ENCODE peak calls at places on chromosomes 4 and X, in ten cellular contexts. One of them, this sample, is unnamed.

GRCh38 chrX:14832591-14832990 is 40.3 kb downstream of the FANCB start:
- DNase-seq in lower lobe of right lung: no peak
- DNase-seq in iPS DF 19.7: no peak
- DNase-seq in Karpas-422: no peak
- DNase-seq in AG08395: peak; percentile 3
- DNase-seq in stimulated activated CD4-positive, alpha-beta T cell treated with anti-CD3 and anti-CD28 coated beads, Interleukin-2, amount 100 ng/mL, for 4 hours: no peak
- DNase-seq in esophagus squamous epithelium: no peak
- DNase-seq in T-helper 17 cell: no peak
- DNase-seq in stromal cell of bone marrow: peak; percentile 7
- DNase-seq in endothelial cell: no peak
- DNase-seq in this sample: no peak

GRCh38 chr4:52869196-52869595 is 7.1 kb downstream of the RASL11B start:
- DNase-seq in lower lobe of right lung: no peak
- DNase-seq in iPS DF 19.7: no peak
- DNase-seq in Karpas-422: no peak
- DNase-seq in AG08395: peak; percentile 70
- DNase-seq in stimulated activated CD4-positive, alpha-beta T cell treated with anti-CD3 and anti-CD28 coated beads, Interleukin-2, amount 100 ng/mL, for 4 hours: no peak
- DNase-seq in esophagus squamous epithelium: no peak
- DNase-seq in T-helper 17 cell: no peak
- DNase-seq in stromal cell of bone marrow: no peak
- DNase-seq in endothelial cell: no peak
- DNase-seq in this sample: no peak

GRCh38 chr4:40555176-40555900 is 74.3 kb downstream of the RBM47 start:
- DNase-seq in lower lobe of right lung: no peak
- DNase-seq in iPS DF 19.7: no peak
- DNase-seq in Karpas-422: no peak
- DNase-seq in AG08395: no peak
- DNase-seq in stimulated activated CD4-positive, alpha-beta T cell treated with anti-CD3 and anti-CD28 coated beads, Interleukin-2, amount 100 ng/mL, for 4 hours: no peak
- DNase-seq in esophagus squamous epithelium: no peak
- DNase-seq in T-helper 17 cell: no peak
- DNase-seq in stromal cell of bone marrow: no peak
- DNase-seq in endothelial cell: no peak
- DNase-seq in this sample: no peak

GRCh38 chrX:106726485-106727437 is at the start of gene RNF128:
- DNase-seq in lower lobe of right lung: peak; percentile 68
- DNase-seq in iPS DF 19.7: peak; percentile 23
- DNase-seq in Karpas-422: no peak
- DNase-seq in AG08395: peak; percentile 42
- DNase-seq in stimulated activated CD4-positive, alpha-beta T cell treated with anti-CD3 and anti-CD28 coated beads, Interleukin-2, amount 100 ng/mL, for 4 hours: no peak
- DNase-seq in esophagus squamous epithelium: no peak
- DNase-seq in T-helper 17 cell: no peak
- DNase-seq in stromal cell of bone marrow: no peak
- DNase-seq in endothelial cell: peak; percentile 46
- DNase-seq in this sample: no peak

GRCh38 chr4:3464349-3464905 is 1.3 kb downstream of the DOK7 start:
- DNase-seq in lower lobe of right lung: no peak
- DNase-seq in iPS DF 19.7: no peak
- DNase-seq in Karpas-422: no peak
- DNase-seq in AG08395: no peak
- DNase-seq in stimulated activated CD4-positive, alpha-beta T cell treated with anti-CD3 and anti-CD28 coated beads, Interleukin-2, amount 100 ng/mL, for 4 hours: no peak
- DNase-seq in esophagus squamous epithelium: no peak
- DNase-seq in T-helper 17 cell: no peak
- DNase-seq in stromal cell of bone marrow: no peak
- DNase-seq in endothelial cell: no peak
- DNase-seq in this sample: no peak

GRCh38 chr4:19301527-19301926 is 950.2 kb upstream of the SLIT2 start:
- DNase-seq in lower lobe of right lung: no peak
- DNase-seq in iPS DF 19.7: no peak
- DNase-seq in Karpas-422: no peak
- DNase-seq in AG08395: no peak
- DNase-seq in stimulated activated CD4-positive, alpha-beta T cell treated with anti-CD3 and anti-CD28 coated beads, Interleukin-2, amount 100 ng/mL, for 4 hours: no peak
- DNase-seq in esophagus squamous epithelium: no peak
- DNase-seq in T-helper 17 cell: no peak
- DNase-seq in stromal cell of bone marrow: no peak
- DNase-seq in endothelial cell: no peak
- DNase-seq in this sample: no peak

GRCh38 chr4:158930573-158930972 is 161.7 kb downstream of the FNIP2 start:
- DNase-seq in lower lobe of right lung: no peak
- DNase-seq in iPS DF 19.7: no peak
- DNase-seq in Karpas-422: no peak
- DNase-seq in AG08395: no peak
- DNase-seq in stimulated activated CD4-positive, alpha-beta T cell treated with anti-CD3 and anti-CD28 coated beads, Interleukin-2, amount 100 ng/mL, for 4 hours: no peak
- DNase-seq in esophagus squamous epithelium: no peak
- DNase-seq in T-helper 17 cell: no peak
- DNase-seq in stromal cell of bone marrow: no peak
- DNase-seq in endothelial cell: no peak
- DNase-seq in this sample: no peak

GRCh38 chr4:56048621-56049427 is 100.1 kb downstream of the CEP135 start:
- DNase-seq in lower lobe of right lung: no peak
- DNase-seq in iPS DF 19.7: no peak
- DNase-seq in Karpas-422: peak; percentile 87
- DNase-seq in AG08395: peak; percentile 54
- DNase-seq in stimulated activated CD4-positive, alpha-beta T cell treated with anti-CD3 and anti-CD28 coated beads, Interleukin-2, amount 100 ng/mL, for 4 hours: peak; percentile 12
- DNase-seq in esophagus squamous epithelium: no peak
- DNase-seq in T-helper 17 cell: no peak
- DNase-seq in stromal cell of bone marrow: peak; percentile 15
- DNase-seq in endothelial cell: peak; percentile 76
- DNase-seq in this sample: no peak

GRCh38 chrX:19867411-19867732 is 20.0 kb downstream of the SH3KBP1 start:
- DNase-seq in lower lobe of right lung: no peak
- DNase-seq in iPS DF 19.7: no peak
- DNase-seq in Karpas-422: no peak
- DNase-seq in AG08395: peak; percentile 54
- DNase-seq in stimulated activated CD4-positive, alpha-beta T cell treated with anti-CD3 and anti-CD28 coated beads, Interleukin-2, amount 100 ng/mL, for 4 hours: no peak
- DNase-seq in esophagus squamous epithelium: no peak
- DNase-seq in T-helper 17 cell: no peak
- DNase-seq in stromal cell of bone marrow: no peak
- DNase-seq in endothelial cell: no peak
- DNase-seq in this sample: no peak

GRCh38 chrX:45077748-45078424 is 122.8 kb downstream of the DIPK2B start:
- DNase-seq in lower lobe of right lung: no peak
- DNase-seq in iPS DF 19.7: no peak
- DNase-seq in Karpas-422: no peak
- DNase-seq in AG08395: no peak
- DNase-seq in stimulated activated CD4-positive, alpha-beta T cell treated with anti-CD3 and anti-CD28 coated beads, Interleukin-2, amount 100 ng/mL, for 4 hours: no peak
- DNase-seq in esophagus squamous epithelium: no peak
- DNase-seq in T-helper 17 cell: no peak
- DNase-seq in stromal cell of bone marrow: no peak
- DNase-seq in endothelial cell: no peak
- DNase-seq in this sample: no peak

This sample was measured in SIG-M5.